ENCODE peak calls at places on chromosomes 5 and 9, in six cellular contexts. H, B, D, K, S and R are unnamed samples.

GRCh38 chr5:127358274-127358673 is 67.7 kb downstream of the MEGF10 start:
- DNase-seq in H (no peak), B (no peak), D (no peak), K (no peak), S (no peak), R (no peak)

GRCh38 chr5:114062940-114063867 is 298.7 kb upstream of the KCNN2 start:
- DNase-seq in H (peak), B (no peak), D (no peak), K (no peak), S (no peak), R (no peak)

GRCh38 chr9:2418619-2419018 is 203.0 kb upstream of the VLDLR start:
- DNase-seq in H (no peak), B (no peak), D (no peak), K (no peak), S (no peak), R (peak)

GRCh38 chr9:110125207-110125751 is 82.7 kb downstream of the C9orf152 start:
- DNase-seq in H (peak), B (no peak), D (no peak), K (no peak), S (no peak), R (peak)

GRCh38 chr5:1186351-1187233 is 14.8 kb upstream of the SLC6A19 start:
- DNase-seq in H (no peak), B (no peak), D (no peak), K (no peak), S (no peak), R (no peak)

GRCh38 chr9:93962561-93963440 is 7.6 kb upstream of the BARX1 start:
- DNase-seq in H (peak), B (peak), D (peak), K (peak), S (peak), R (peak)

GRCh38 chr9:89493181-89493580 is 4.7 kb downstream of the SEMA4D start:
- DNase-seq in H (no peak), B (no peak), D (no peak), K (no peak), S (no peak), R (no peak)

GRCh38 chr9:111231801-111232580 is 98.0 kb downstream of the OR2K2 start:
- DNase-seq in H (peak), B (no peak), D (no peak), K (no peak), S (no peak), R (no peak)

GRCh38 chr5:74028976-74029375 is 403.0 kb downstream of the ARHGEF28 start:
- DNase-seq in H (no peak), B (no peak), D (no peak), K (no peak), S (no peak), R (no peak)

GRCh38 chr5:39755452-39755851 is 330.7 kb upstream of the DAB2 start:
- DNase-seq in H (no peak), B (no peak), D (no peak), K (no peak), S (no peak), R (no peak)

GRCh38 chr9:36118706-36119105 is 17.8 kb upstream of the GLIPR2 start:
- DNase-seq in H (no peak), B (no peak), D (no peak), K (no peak), S (no peak), R (no peak)

GRCh38 chr5:79811081-79811480 is 121.4 kb downstream of the CMYA5 start:
- DNase-seq in H (no peak), B (no peak), D (no peak), K (no peak), S (no peak), R (no peak)